ENCODE peak calls at places on chromosomes 11 and 22, in six cellular contexts. One of them, this sample, is unnamed.

GRCh38 chr11:47440054-47440476 is 8.9 kb downstream of the RAPSN start:
- DNase-seq in tibial artery: no peak
- DNase-seq in A549: no peak
- DNase-seq in lower lobe of right lung: no peak
- DNase-seq in GM23248: no peak
- DNase-seq in dorsolateral prefrontal cortex: no peak
- DNase-seq in this sample: no peak

GRCh38 chr11:70158201-70158600 is 44.9 kb upstream of the FADD start:
- DNase-seq in tibial artery: no peak
- DNase-seq in GM23248: peak
- DNase-seq in lower lobe of right lung: no peak
- DNase-seq in A549: peak
- DNase-seq in dorsolateral prefrontal cortex: no peak
- DNase-seq in this sample: no peak

GRCh38 chr11:47180006-47180787 is 3.5 kb upstream of the ARFGAP2 start:
- DNase-seq in lower lobe of right lung: no peak
- DNase-seq in tibial artery: no peak
- DNase-seq in dorsolateral prefrontal cortex: no peak
- DNase-seq in GM23248: no peak
- DNase-seq in A549: no peak
- DNase-seq in this sample: no peak

GRCh38 chr22:48278620-48279464 is 1516.4 kb downstream of the TBC1D22A start:
- DNase-seq in lower lobe of right lung: no peak
- DNase-seq in A549: no peak
- DNase-seq in dorsolateral prefrontal cortex: no peak
- DNase-seq in tibial artery: no peak
- DNase-seq in GM23248: no peak
- DNase-seq in this sample: no peak

GRCh38 chr22:41302016-41302767 is 867 bp downstream of the ZC3H7B start:
- DNase-seq in A549: no peak
- DNase-seq in tibial artery: no peak
- DNase-seq in GM23248: peak
- DNase-seq in lower lobe of right lung: no peak
- DNase-seq in dorsolateral prefrontal cortex: peak
- DNase-seq in this sample: peak

GRCh38 chr11:78714539-78714938 is 139.9 kb upstream of the NARS2 start:
- DNase-seq in A549: no peak
- DNase-seq in dorsolateral prefrontal cortex: no peak
- DNase-seq in GM23248: no peak
- DNase-seq in tibial artery: no peak
- DNase-seq in lower lobe of right lung: no peak
- DNase-seq in this sample: no peak

GRCh38 chr11:88709567-88709966 is 356.2 kb downstream of the GRM5 start:
- DNase-seq in lower lobe of right lung: no peak
- DNase-seq in A549: peak
- DNase-seq in tibial artery: no peak
- DNase-seq in dorsolateral prefrontal cortex: peak
- DNase-seq in GM23248: peak
- DNase-seq in this sample: no peak

GRCh38 chr22:37403267-37403960 is 23.9 kb downstream of the ELFN2 start:
- DNase-seq in lower lobe of right lung: no peak
- DNase-seq in A549: no peak
- DNase-seq in tibial artery: no peak
- DNase-seq in GM23248: no peak
- DNase-seq in dorsolateral prefrontal cortex: no peak
- DNase-seq in this sample: no peak

GRCh38 chr11:126512251-126512650 is 156.8 kb downstream of the ST3GAL4 start:
- DNase-seq in dorsolateral prefrontal cortex: peak
- DNase-seq in A549: no peak
- DNase-seq in GM23248: no peak
- DNase-seq in tibial artery: no peak
- DNase-seq in lower lobe of right lung: no peak
- DNase-seq in this sample: no peak

GRCh38 chr11:2096919-2097301 is 42.3 kb downstream of the IGF2 start:
- DNase-seq in GM23248: peak
- DNase-seq in A549: no peak
- DNase-seq in lower lobe of right lung: peak
- DNase-seq in dorsolateral prefrontal cortex: no peak
- DNase-seq in tibial artery: no peak
- DNase-seq in this sample: no peak

GRCh38 chr11:399731-400211 is 5.8 kb downstream of the PKP3 start:
- DNase-seq in dorsolateral prefrontal cortex: no peak
- DNase-seq in GM23248: peak
- DNase-seq in lower lobe of right lung: no peak
- DNase-seq in tibial artery: no peak
- DNase-seq in A549: no peak
- DNase-seq in this sample: peak

GRCh38 chr11:115324569-115325432 is 179.4 kb downstream of the CADM1 start:
- DNase-seq in dorsolateral prefrontal cortex: no peak
- DNase-seq in lower lobe of right lung: no peak
- DNase-seq in GM23248: peak
- DNase-seq in tibial artery: peak
- DNase-seq in A549: peak
- DNase-seq in this sample: peak

GRCh38 chr22:23325183-23325582 is 144.9 kb downstream of the BCR start:
- DNase-seq in dorsolateral prefrontal cortex: no peak
- DNase-seq in lower lobe of right lung: no peak
- DNase-seq in A549: no peak
- DNase-seq in GM23248: no peak
- DNase-seq in tibial artery: no peak
- DNase-seq in this sample: no peak

GRCh38 chr11:2734181-2735052 is 34.6 kb upstream of the KCNQ1OT1 start:
- DNase-seq in tibial artery: no peak
- DNase-seq in GM23248: no peak
- DNase-seq in lower lobe of right lung: no peak
- DNase-seq in dorsolateral prefrontal cortex: no peak
- DNase-seq in A549: no peak
- DNase-seq in this sample: no peak

GRCh38 chr11:47980093-47980906 is at the start of gene PTPRJ:
- DNase-seq in dorsolateral prefrontal cortex: peak
- DNase-seq in tibial artery: peak
- DNase-seq in GM23248: peak
- DNase-seq in A549: peak
- DNase-seq in lower lobe of right lung: peak
- DNase-seq in this sample: peak

GRCh38 chr11:61637287-61637686 is 42.9 kb upstream of the DAGLA start:
- DNase-seq in GM23248: no peak
- DNase-seq in tibial artery: no peak
- DNase-seq in lower lobe of right lung: no peak
- DNase-seq in A549: no peak
- DNase-seq in dorsolateral prefrontal cortex: no peak
- DNase-seq in this sample: no peak

GRCh38 chr11:108221401-108221800 is 1.0 kb downstream of the NPAT start:
- DNase-seq in dorsolateral prefrontal cortex: no peak
- DNase-seq in GM23248: peak
- DNase-seq in lower lobe of right lung: no peak
- DNase-seq in A549: no peak
- DNase-seq in tibial artery: no peak
- DNase-seq in this sample: no peak

GRCh38 chr11:132312616-132313210 is 942.3 kb downstream of the NTM start:
- DNase-seq in A549: peak
- DNase-seq in tibial artery: no peak
- DNase-seq in dorsolateral prefrontal cortex: no peak
- DNase-seq in lower lobe of right lung: no peak
- DNase-seq in GM23248: peak
- DNase-seq in this sample: no peak

GRCh38 chr11:66104057-66104638 is 34.1 kb downstream of the PACS1 start:
- DNase-seq in GM23248: no peak
- DNase-seq in lower lobe of right lung: no peak
- DNase-seq in dorsolateral prefrontal cortex: no peak
- DNase-seq in A549: no peak
- DNase-seq in tibial artery: no peak
- DNase-seq in this sample: no peak
- H3K27ac ChIP-seq in GM23248: no peak
- H3K27ac ChIP-seq in lower lobe of right lung: no peak
- H3K27ac ChIP-seq in dorsolateral prefrontal cortex: no peak
- H3K27ac ChIP-seq in A549: peak
- H3K27ac ChIP-seq in tibial artery: no peak
- H3K27ac ChIP-seq in this sample: no peak

GRCh38 chr11:77155556-77156130 is 27.6 kb downstream of the MYO7A start:
- DNase-seq in A549: no peak
- DNase-seq in dorsolateral prefrontal cortex: no peak
- DNase-seq in tibial artery: no peak
- DNase-seq in lower lobe of right lung: no peak
- DNase-seq in GM23248: no peak
- DNase-seq in this sample: no peak
- H3K27ac ChIP-seq in A549: no peak
- H3K27ac ChIP-seq in dorsolateral prefrontal cortex: no peak
- H3K27ac ChIP-seq in tibial artery: no peak
- H3K27ac ChIP-seq in lower lobe of right lung: no peak
- H3K27ac ChIP-seq in GM23248: no peak
- H3K27ac ChIP-seq in this sample: no peak

DNA sequence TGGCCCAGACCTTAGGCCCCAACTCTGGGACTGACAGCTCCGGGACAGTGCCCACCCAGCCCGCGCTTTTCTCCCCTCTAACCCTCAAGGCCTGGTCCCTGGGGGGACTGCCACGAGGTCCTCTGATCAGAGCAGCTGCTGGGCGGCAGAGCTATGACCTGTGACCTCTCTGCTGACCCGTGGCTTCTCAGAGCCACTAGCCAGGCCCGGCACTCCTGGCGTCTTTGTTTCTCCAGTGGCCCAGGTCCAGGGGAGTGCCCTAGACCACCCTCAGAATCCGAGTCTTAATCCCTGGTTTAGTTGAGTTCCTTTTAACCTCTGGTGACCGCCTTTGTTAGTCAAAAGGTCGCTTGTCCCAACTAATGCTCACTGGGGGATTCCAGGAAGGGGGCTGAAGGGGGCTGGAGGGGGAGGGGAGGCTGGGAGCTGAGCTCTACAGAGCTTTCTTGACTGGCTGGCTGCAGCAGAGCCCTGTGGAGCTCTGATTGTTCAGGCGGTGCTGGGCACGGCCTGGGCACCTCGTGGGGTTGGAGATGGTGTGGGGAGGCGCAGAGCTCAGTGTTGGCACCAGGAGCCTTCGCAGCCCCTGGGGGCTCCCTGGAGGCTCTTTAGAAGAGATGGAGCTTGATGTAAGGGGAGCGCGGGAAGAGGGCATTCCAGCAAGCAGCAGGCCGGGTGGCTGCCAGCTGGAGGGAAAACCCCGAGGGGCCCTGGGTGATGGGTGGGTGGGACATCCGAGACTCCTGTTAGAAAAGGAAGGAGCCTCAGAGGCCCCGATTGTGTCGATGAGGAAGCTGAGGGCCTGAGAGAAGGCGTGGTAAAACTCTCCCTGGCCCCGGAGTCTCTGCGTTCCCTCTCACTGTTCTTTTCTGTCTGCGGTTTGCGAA is 1.4 kb downstream of the FBLN1 start:
- DNase-seq in tibial artery: no peak
- DNase-seq in GM23248: peak
- DNase-seq in A549: no peak
- DNase-seq in lower lobe of right lung: peak
- DNase-seq in dorsolateral prefrontal cortex: no peak
- DNase-seq in this sample: no peak
- H3K27ac ChIP-seq in tibial artery: peak
- H3K27ac ChIP-seq in GM23248: peak
- H3K27ac ChIP-seq in A549: no peak
- H3K27ac ChIP-seq in lower lobe of right lung: peak
- H3K27ac ChIP-seq in dorsolateral prefrontal cortex: peak
- H3K27ac ChIP-seq in this sample: no peak

GRCh38 chr11:124511739-124512138 is 31.7 kb downstream of the OR8B12 start:
- DNase-seq in A549: no peak
- DNase-seq in lower lobe of right lung: no peak
- DNase-seq in tibial artery: no peak
- DNase-seq in dorsolateral prefrontal cortex: no peak
- DNase-seq in GM23248: no peak
- DNase-seq in this sample: no peak

DNA sequence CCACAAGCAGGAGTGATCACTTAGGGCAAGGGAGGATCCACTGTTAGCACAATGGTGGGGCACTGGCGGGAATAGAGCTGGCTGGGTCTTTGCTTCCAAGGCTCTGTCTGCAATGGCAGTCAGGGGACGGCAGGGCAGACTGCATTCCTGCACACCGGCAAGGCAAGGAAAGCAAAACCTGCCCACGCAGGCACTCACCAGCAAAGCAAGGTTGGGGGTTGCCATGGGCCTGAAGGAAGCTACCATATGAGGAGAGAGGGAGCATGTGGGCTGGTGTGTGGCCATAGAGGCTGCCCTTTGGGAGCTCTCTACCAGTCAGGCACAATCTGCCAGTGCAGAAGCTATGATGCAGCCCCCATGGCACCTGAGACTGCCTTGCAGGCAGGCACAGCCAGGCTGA is 33.2 kb downstream of the OR8B12 start:
- DNase-seq in lower lobe of right lung: no peak
- DNase-seq in dorsolateral prefrontal cortex: no peak
- DNase-seq in tibial artery: no peak
- DNase-seq in GM23248: no peak
- DNase-seq in A549: no peak
- DNase-seq in this sample: no peak
- H3K27ac ChIP-seq in lower lobe of right lung: no peak
- H3K27ac ChIP-seq in dorsolateral prefrontal cortex: no peak
- H3K27ac ChIP-seq in tibial artery: no peak
- H3K27ac ChIP-seq in GM23248: no peak
- H3K27ac ChIP-seq in A549: no peak
- H3K27ac ChIP-seq in this sample: no peak

DNA sequence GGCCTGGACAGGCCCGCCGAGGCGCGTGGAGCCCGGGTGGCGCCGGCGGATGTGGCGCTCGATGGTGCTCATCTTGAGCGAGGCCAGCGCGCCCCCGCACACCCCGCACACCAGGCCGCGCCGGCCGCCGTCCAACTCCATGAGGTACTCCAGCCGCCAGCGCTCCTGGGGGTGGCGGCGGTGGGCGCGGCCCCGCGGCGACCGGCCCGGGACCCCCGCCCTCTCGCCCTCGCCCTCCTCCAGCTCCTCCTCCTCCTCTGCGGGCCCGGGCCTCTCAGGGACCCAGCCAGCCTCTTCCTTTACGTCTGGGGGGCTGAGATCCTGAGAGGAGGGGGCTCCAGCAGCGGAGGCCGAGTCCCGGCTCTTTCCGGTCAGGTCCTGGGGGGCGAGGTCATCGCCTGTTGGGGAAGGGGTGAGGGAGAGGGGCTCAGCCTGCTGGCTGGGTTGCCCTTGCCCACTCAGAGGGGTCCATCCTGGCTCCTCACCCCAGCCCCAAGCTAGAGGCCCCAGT is 4.3 kb downstream of the ZFTA start:
- DNase-seq in dorsolateral prefrontal cortex: peak
- DNase-seq in lower lobe of right lung: no peak
- DNase-seq in A549: no peak
- DNase-seq in tibial artery: no peak
- DNase-seq in GM23248: no peak
- DNase-seq in this sample: no peak
- H3K27ac ChIP-seq in dorsolateral prefrontal cortex: peak
- H3K27ac ChIP-seq in lower lobe of right lung: no peak
- H3K27ac ChIP-seq in A549: no peak
- H3K27ac ChIP-seq in tibial artery: peak
- H3K27ac ChIP-seq in GM23248: no peak
- H3K27ac ChIP-seq in this sample: no peak